ENCODE peak calls at places on chromosomes 13 and 19, in six cellular contexts. R is fibroblast of the aortic adventitia, Z is bronchial epithelial cell, G is fibroblast of mammary gland, P is retinal pigment epithelial cell, M is brain microvascular endothelial cell. I is an unnamed sample.
A peak's percentile ranks its signal among the peaks of the same experiment; 100 is the strongest.

GRCh38 chr19:33217881-33218280 is 7.8 kb downstream of the SLC7A10 start:
- DNase-seq in M (no peak), G (no peak), P (no peak), Z (no peak), R (no peak), I (no peak)

GRCh38 chr19:55927991-55928390 is 4.1 kb downstream of the NLRP13 start:
- DNase-seq in P (no peak), G (no peak), R (no peak), M (no peak), Z (no peak), I (no peak)

GRCh38 chr19:38142176-38143035 is 81.6 kb downstream of the DPF1 start:
- DNase-seq in G (peak; percentile 51), M (peak; percentile 60), P (no peak), Z (peak; percentile 49), R (peak; percentile 56), I (peak; percentile 31)

GRCh38 chr13:47256618-47257017 is 359.8 kb upstream of the HTR2A start:
- DNase-seq in R (peak; percentile 90), P (no peak), M (peak; percentile 63), Z (peak; percentile 90), G (peak; percentile 96), I (peak; percentile 82)

GRCh38 chr19:5326545-5326944 is 14.1 kb downstream of the PTPRS start:
- DNase-seq in Z (no peak), R (no peak), P (no peak), G (no peak), M (no peak), I (no peak)

GRCh38 chr19:22331521-22331920 is 45.3 kb downstream of the ZNF729 start:
- DNase-seq in M (no peak), G (no peak), P (no peak), R (no peak), Z (no peak), I (no peak)

GRCh38 chr13:21047087-21047486 is 14.3 kb downstream of the LATS2 start:
- DNase-seq in M (no peak), P (no peak), R (no peak), Z (no peak), G (no peak), I (no peak)

GRCh38 chr19:661427-662196 is 1.4 kb downstream of the RNF126 start:
- DNase-seq in G (no peak), R (peak; percentile 18), Z (no peak), P (no peak), M (no peak), I (no peak)

DNA sequence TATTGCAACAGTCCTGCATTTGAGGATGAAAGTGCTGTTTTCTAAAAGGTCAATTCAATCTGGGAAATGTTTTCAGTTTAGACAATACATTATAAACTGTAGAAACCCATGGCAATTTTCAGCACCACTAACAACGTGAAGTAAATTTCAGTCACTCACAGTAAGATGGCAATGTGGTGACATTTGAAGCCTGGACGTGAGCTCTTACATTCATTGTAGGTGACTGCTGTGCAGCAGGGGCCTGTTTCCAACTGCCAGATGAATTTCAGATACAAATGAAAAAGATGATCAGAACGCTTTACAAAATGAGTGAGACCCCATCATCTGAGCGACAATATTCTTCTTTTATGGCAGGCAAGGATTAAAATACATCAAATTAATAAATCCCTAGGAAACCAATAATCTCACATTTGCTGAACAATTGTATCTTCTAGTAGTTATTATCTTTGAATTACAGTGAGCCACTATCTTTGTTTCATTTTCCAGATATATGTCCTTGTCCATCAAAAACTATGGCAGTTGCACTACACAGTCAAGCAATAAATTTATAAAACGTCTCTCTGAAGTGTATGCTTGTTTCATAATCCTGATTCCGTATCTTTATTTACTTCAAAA is 1816.8 kb downstream of the OLFM4 start:
- DNase-seq in G (no peak), M (no peak), R (no peak), P (no peak), Z (no peak), I (no peak)
- TF ChIP-seq CTCF in G (no peak), M (no peak), R (no peak), P (no peak), Z (no peak), I (no peak)

GRCh38 chr19:2630352-2631001 is 72.0 kb downstream of the GNG7 start:
- DNase-seq in M (no peak), P (no peak), Z (no peak), G (no peak), R (no peak), I (no peak)
- TF ChIP-seq CTCF in M (no peak), P (no peak), Z (no peak), G (no peak), R (no peak), I (no peak)

DNA sequence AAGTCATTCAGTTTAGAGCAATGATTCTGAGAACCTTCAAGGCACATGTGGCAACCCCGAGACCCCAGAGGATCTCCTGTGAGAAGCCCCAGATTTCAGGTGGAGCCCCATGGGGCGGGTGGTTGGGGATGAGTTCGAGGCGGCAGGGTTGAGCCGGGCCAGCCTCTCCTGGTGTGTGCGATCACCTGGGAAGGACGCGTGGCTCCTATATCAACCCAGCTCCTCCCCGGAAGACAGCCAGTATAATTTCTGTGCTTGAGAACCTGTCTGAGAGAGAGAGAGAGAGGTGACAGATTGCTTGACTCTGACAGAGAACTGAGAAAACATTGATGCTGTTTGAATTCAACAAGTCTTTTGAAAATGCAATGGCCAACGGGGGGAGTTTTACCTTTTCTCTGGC is 89.0 kb downstream of the TEX29 start:
- DNase-seq in R (no peak), M (no peak), P (no peak), Z (no peak), G (no peak), I (no peak)
- TF ChIP-seq CTCF in R (no peak), M (no peak), P (no peak), Z (no peak), G (no peak), I (no peak)

GRCh38 chr19:53467138-53467502 is 413 bp upstream of the ZNF813 start:
- DNase-seq in G (no peak), P (no peak), M (no peak), R (no peak), Z (no peak), I (no peak)
- TF ChIP-seq CTCF in G (no peak), P (no peak), M (no peak), R (no peak), Z (no peak), I (no peak)

I was measured in HFFc6.